ENCODE peak calls at places on chromosomes 7 and 10, in ten cellular contexts. Y, J, P, M, X, B, F, G, V and Q are unnamed samples.

GRCh38 chr10:77926566-77927342 is at the start of gene DLG5:
- DNase-seq in Y (peak; percentile 24), J (peak; percentile 72), P (no peak), M (peak; percentile 13), X (peak; percentile 41), B (peak; percentile 9), F (no peak), G (no peak), V (peak; percentile 92), Q (peak; percentile 55)

GRCh38 chr10:21506351-21506750 is 19.1 kb downstream of the SKIDA1 start:
- DNase-seq in Y (no peak), J (no peak), P (no peak), M (no peak), X (no peak), B (no peak), F (no peak), G (peak; percentile 16), V (no peak), Q (no peak)

GRCh38 chr10:92834331-92834730 is 14.0 kb upstream of the EXOC6 start:
- DNase-seq in Y (no peak), J (no peak), P (no peak), M (no peak), X (no peak), B (no peak), F (no peak), G (no peak), V (no peak), Q (no peak)

GRCh38 chr7:18855796-18856195 is 261.6 kb downstream of the TWIST1 start:
- DNase-seq in Y (no peak), J (no peak), P (no peak), M (no peak), X (no peak), B (no peak), F (no peak), G (no peak), V (no peak), Q (no peak)

GRCh38 chr7:42151309-42151708 is 85.7 kb downstream of the GLI3 start:
- DNase-seq in Y (no peak), J (no peak), P (no peak), M (no peak), X (no peak), B (no peak), F (no peak), G (no peak), V (no peak), Q (no peak)

GRCh38 chr7:138752568-138753518 is 45.0 kb upstream of the TMEM213 start:
- DNase-seq in Y (peak; percentile 95), J (no peak), P (peak; percentile 63), M (peak; percentile 74), X (peak; percentile 95), B (peak; percentile 77), F (peak; percentile 32), G (no peak), V (no peak), Q (no peak)

GRCh38 chr7:80127412-80128150 is 7.0 kb upstream of the GNAI1 start:
- DNase-seq in Y (peak; percentile 88), J (no peak), P (no peak), M (peak; percentile 95), X (no peak), B (no peak), F (no peak), G (no peak), V (no peak), Q (peak; percentile 61)

GRCh38 chr10:111035542-111035941 is 41.3 kb upstream of the ADRA2A start:
- DNase-seq in Y (no peak), J (no peak), P (no peak), M (no peak), X (no peak), B (no peak), F (no peak), G (no peak), V (no peak), Q (no peak)

GRCh38 chr10:88913157-88913556 is 33.1 kb downstream of the STAMBPL1 start:
- DNase-seq in Y (peak; percentile 71), J (no peak), P (peak; percentile 12), M (peak; percentile 24), X (no peak), B (no peak), F (no peak), G (no peak), V (peak; percentile 67), Q (no peak)

GRCh38 chr7:2934984-2935740 is 91.1 kb upstream of the GNA12 start:
- DNase-seq in Y (peak; percentile 6), J (no peak), P (no peak), M (no peak), X (no peak), B (no peak), F (no peak), G (peak; percentile 31), V (peak; percentile 45), Q (no peak)

GRCh38 chr10:73096041-73096451 is 620 bp downstream of the P4HA1 start:
- DNase-seq in Y (peak; percentile 37), J (peak; percentile 67), P (peak; percentile 4), M (peak; percentile 53), X (peak; percentile 82), B (peak; percentile 60), F (peak; percentile 38), G (peak; percentile 56), V (peak; percentile 86), Q (no peak)

GRCh38 chr10:2111936-2112335 is 374.6 kb upstream of the ADARB2 start:
- DNase-seq in Y (no peak), J (no peak), P (no peak), M (no peak), X (no peak), B (no peak), F (no peak), G (no peak), V (no peak), Q (no peak)

GRCh38 chr7:84107259-84107658 is 87.3 kb downstream of the SEMA3A start:
- DNase-seq in Y (no peak), J (no peak), P (no peak), M (no peak), X (no peak), B (no peak), F (no peak), G (no peak), V (no peak), Q (no peak)

GRCh38 chr7:4725014-4725951 is 43.2 kb downstream of the FOXK1 start:
- DNase-seq in Y (no peak), J (peak; percentile 35), P (no peak), M (no peak), X (peak; percentile 83), B (peak; percentile 33), F (peak; percentile 41), G (peak; percentile 81), V (peak; percentile 90), Q (peak; percentile 37)

GRCh38 chr10:86658261-86658741 is 4.0 kb downstream of the OPN4 start:
- DNase-seq in Y (no peak), J (no peak), P (no peak), M (no peak), X (no peak), B (no peak), F (no peak), G (no peak), V (peak; percentile 53), Q (no peak)

GRCh38 chr10:53022663-53023088 is 250.1 kb upstream of the MBL2 start:
- DNase-seq in Y (no peak), J (no peak), P (no peak), M (no peak), X (no peak), B (no peak), F (no peak), G (no peak), V (no peak), Q (no peak)

GRCh38 chr7:93856319-93856718 is 34.2 kb downstream of the TFPI2 start:
- DNase-seq in Y (no peak), J (no peak), P (no peak), M (no peak), X (no peak), B (no peak), F (no peak), G (no peak), V (no peak), Q (no peak)

GRCh38 chr7:821688-822087 is 10.6 kb upstream of the SUN1 start:
- DNase-seq in Y (no peak), J (no peak), P (no peak), M (no peak), X (no peak), B (no peak), F (no peak), G (no peak), V (peak; percentile 69), Q (no peak)

GRCh38 chr7:24652551-24652950 is 79.3 kb downstream of the PALS2 start:
- DNase-seq in Y (no peak), J (no peak), P (no peak), M (no peak), X (no peak), B (no peak), F (no peak), G (no peak), V (no peak), Q (no peak)

GRCh38 chr7:92674379-92674778 is 84.2 kb upstream of the FAM133B start:
- DNase-seq in Y (peak; percentile 43), J (no peak), P (no peak), M (peak; percentile 27), X (no peak), B (no peak), F (no peak), G (no peak), V (no peak), Q (no peak)

GRCh38 chr10:93380043-93380565 is 102.0 kb downstream of the MYOF start:
- DNase-seq in Y (no peak), J (no peak), P (no peak), M (no peak), X (no peak), B (no peak), F (no peak), G (no peak), V (no peak), Q (no peak)